ENCODE peak calls at places on chromosomes 13 and 19, in five cellular contexts. Z is GM20000; I is effector memory CD4-positive, alpha-beta T cell; L is T-helper 17 cell; X is heart right ventricle. W is an unnamed sample.

GRCh38 chr13:32548837-32549236 is 10.2 kb upstream of the N4BP2L2 start:
- DNase-seq in Z (no peak), I (no peak), L (no peak), X (no peak), W (no peak)

GRCh38 chr19:50711805-50712204 is 7.8 kb downstream of the SHANK1 start:
- DNase-seq in Z (no peak), I (no peak), L (no peak), X (no peak), W (no peak)

GRCh38 chr13:31054632-31055031 is 107.1 kb downstream of the HSPH1 start:
- DNase-seq in Z (no peak), I (no peak), L (no peak), X (no peak), W (no peak)

GRCh38 chr13:25768726-25769270 is 283.0 kb downstream of the SHISA2 start:
- DNase-seq in Z (no peak), I (no peak), L (no peak), X (no peak), W (no peak)

GRCh38 chr13:97142452-97142851 is 79.7 kb upstream of the MBNL2 start:
- DNase-seq in Z (no peak), I (no peak), L (no peak), X (peak), W (no peak)

GRCh38 chr13:113152894-113153809 is 5.3 kb upstream of the PROZ start:
- DNase-seq in Z (peak), I (no peak), L (no peak), X (peak), W (no peak)

GRCh38 chr13:113488283-113488682 is 2.2 kb downstream of the DCUN1D2 start:
- DNase-seq in Z (no peak), I (no peak), L (no peak), X (no peak), W (no peak)

GRCh38 chr19:38597075-38597474 is 20.7 kb downstream of the MAP4K1 start:
- DNase-seq in Z (no peak), I (no peak), L (no peak), X (no peak), W (no peak)

GRCh38 chr19:8585894-8586750 is 8.9 kb upstream of the MYO1F start:
- DNase-seq in Z (peak), I (peak), L (peak), X (no peak), W (no peak)

GRCh38 chr19:2087621-2088100 is 8.5 kb downstream of the MOB3A start:
- DNase-seq in Z (no peak), I (no peak), L (no peak), X (no peak), W (no peak)

GRCh38 chr13:27644302-27644701 is 22.6 kb downstream of the POLR1D start:
- DNase-seq in Z (no peak), I (no peak), L (no peak), X (no peak), W (no peak)

GRCh38 chr13:74036373-74036772 is 97.8 kb downstream of the KLF12 start:
- DNase-seq in Z (no peak), I (no peak), L (no peak), X (no peak), W (no peak)

GRCh38 chr19:41187884-41188279 is 5.1 kb upstream of the CYP2S1 start:
- DNase-seq in Z (no peak), I (no peak), L (no peak), X (no peak), W (no peak)

GRCh38 chr19:18961767-18962423 is 20.9 kb upstream of the HOMER3 start:
- DNase-seq in Z (no peak), I (no peak), L (no peak), X (no peak), W (no peak)

GRCh38 chr13:74026753-74027152 is 107.5 kb downstream of the KLF12 start:
- DNase-seq in Z (peak), I (peak), L (peak), X (no peak), W (no peak)

GRCh38 chr19:48961051-48961649 is 4.0 kb upstream of the FTL start:
- DNase-seq in Z (no peak), I (no peak), L (no peak), X (no peak), W (no peak)